ENCODE peak calls at places on chromosome 4, in eight cellular contexts. R is astrocyte of the cerebellum, U is cardiac muscle cell, G is HepG2, V is progenitor cell of endocrine pancreas, O is left ventricle myocardium inferior, Z is nephron progenitor cell, I is brain microvascular endothelial cell. C is an unnamed sample.

GRCh38 chr4:56181140-56181950 is 205.9 kb downstream of the AASDH start:
- DNase-seq in R (no peak), U (peak; percentile 83), G (no peak), V (no peak), I (peak; percentile 27), Z (no peak), O (no peak), C (no peak)

GRCh38 chr4:169256101-169256612 is 14.6 kb downstream of the SH3RF1 start:
- DNase-seq in I (no peak), G (no peak), R (no peak), O (no peak), Z (no peak), V (no peak), U (no peak), C (no peak)

GRCh38 chr4:3304831-3305609 is 12.2 kb downstream of the RGS12 start:
- DNase-seq in G (no peak), R (no peak), O (no peak), U (peak; percentile 59), V (no peak), I (no peak), Z (no peak), C (no peak)

GRCh38 chr4:26235500-26235899 is 85.3 kb upstream of the RBPJ start:
- DNase-seq in V (no peak), G (no peak), U (peak; percentile 72), I (no peak), Z (no peak), O (peak; percentile 33), R (no peak), C (peak; percentile 49)

GRCh38 chr4:156771171-156771837 is 200.3 kb downstream of the PDGFC start:
- DNase-seq in G (peak; percentile 36), I (peak; percentile 28), V (no peak), Z (peak; percentile 6), U (peak; percentile 67), O (no peak), R (peak; percentile 39), C (peak; percentile 75)

GRCh38 chr4:6974138-6974848 is 64.7 kb downstream of the TBC1D14 start:
- DNase-seq in G (peak; percentile 81), O (peak; percentile 79), I (peak; percentile 85), Z (peak; percentile 90), R (peak; percentile 83), V (peak; percentile 80), U (peak; percentile 90), C (peak; percentile 54)

GRCh38 chr4:10116625-10117423 is at the start of gene WDR1:
- DNase-seq in Z (peak; percentile 94), G (peak; percentile 89), U (peak; percentile 98), R (peak; percentile 91), I (peak; percentile 93), V (peak; percentile 93), O (peak; percentile 97), C (peak; percentile 91)

GRCh38 chr4:161356351-161356750 is 807.4 kb downstream of the FSTL5 start:
- DNase-seq in I (no peak), O (no peak), U (no peak), Z (no peak), R (no peak), V (no peak), G (no peak), C (no peak)

GRCh38 chr4:14868426-14868825 is 133.9 kb upstream of the CPEB2 start:
- DNase-seq in R (no peak), Z (no peak), U (no peak), O (no peak), G (no peak), I (no peak), V (no peak), C (no peak)

GRCh38 chr4:106315476-106315967 is 487 bp downstream of the TBCK start:
- DNase-seq in U (no peak), O (no peak), I (peak; percentile 28), Z (no peak), G (peak; percentile 39), V (no peak), R (no peak), C (no peak)

GRCh38 chr4:127870688-127871087 is 10.0 kb upstream of the PLK4 start:
- DNase-seq in G (no peak), I (peak; percentile 51), O (no peak), R (peak; percentile 73), U (peak; percentile 82), V (no peak), Z (no peak), C (peak; percentile 60)

GRCh38 chr4:175330652-175331051 is 412.5 kb downstream of the ADAM29 start:
- DNase-seq in Z (no peak), I (peak; percentile 81), G (no peak), V (no peak), R (no peak), O (no peak), U (no peak), C (no peak)

GRCh38 chr4:183158062-183158461 is 59.0 kb downstream of the WWC2 start:
- DNase-seq in R (peak; percentile 23), I (peak; percentile 72), U (peak; percentile 87), Z (no peak), G (no peak), O (no peak), V (no peak), C (no peak)

GRCh38 chr4:133146574-133147198 is 2.4 kb upstream of the PCDH10 start:
- DNase-seq in U (peak; percentile 68), O (no peak), V (peak; percentile 55), R (no peak), I (peak; percentile 53), Z (peak; percentile 77), G (peak; percentile 15), C (no peak)

GRCh38 chr4:126977306-126977705 is 655.5 kb upstream of the INTU start:
- DNase-seq in V (no peak), O (peak; percentile 20), U (peak; percentile 22), I (no peak), Z (peak; percentile 11), G (no peak), R (no peak), C (no peak)

GRCh38 chr4:179867300-179867878 is 2375.8 kb upstream of the TENM3 start:
- DNase-seq in R (no peak), Z (peak; percentile 78), I (peak; percentile 4), V (peak; percentile 32), U (no peak), G (peak; percentile 66), O (no peak), C (no peak)

GRCh38 chr4:184787766-184788503 is 37.8 kb downstream of the ACSL1 start:
- DNase-seq in V (no peak), I (no peak), Z (no peak), O (no peak), U (no peak), R (no peak), G (no peak), C (peak; percentile 47)

GRCh38 chr4:84878541-84878940 is 87.9 kb downstream of the WDFY3 start:
- DNase-seq in V (no peak), G (no peak), O (no peak), R (no peak), I (no peak), Z (no peak), U (no peak), C (no peak)

GRCh38 chr4:24702266-24702665 is 93.1 kb upstream of the SOD3 start:
- DNase-seq in G (no peak), O (no peak), U (no peak), R (no peak), I (no peak), Z (no peak), V (no peak), C (no peak)

GRCh38 chr4:151144329-151145072 is 45.1 kb downstream of the RPS3A start:
- DNase-seq in V (no peak), R (no peak), U (no peak), G (no peak), O (no peak), Z (no peak), I (no peak), C (no peak)

DNA sequence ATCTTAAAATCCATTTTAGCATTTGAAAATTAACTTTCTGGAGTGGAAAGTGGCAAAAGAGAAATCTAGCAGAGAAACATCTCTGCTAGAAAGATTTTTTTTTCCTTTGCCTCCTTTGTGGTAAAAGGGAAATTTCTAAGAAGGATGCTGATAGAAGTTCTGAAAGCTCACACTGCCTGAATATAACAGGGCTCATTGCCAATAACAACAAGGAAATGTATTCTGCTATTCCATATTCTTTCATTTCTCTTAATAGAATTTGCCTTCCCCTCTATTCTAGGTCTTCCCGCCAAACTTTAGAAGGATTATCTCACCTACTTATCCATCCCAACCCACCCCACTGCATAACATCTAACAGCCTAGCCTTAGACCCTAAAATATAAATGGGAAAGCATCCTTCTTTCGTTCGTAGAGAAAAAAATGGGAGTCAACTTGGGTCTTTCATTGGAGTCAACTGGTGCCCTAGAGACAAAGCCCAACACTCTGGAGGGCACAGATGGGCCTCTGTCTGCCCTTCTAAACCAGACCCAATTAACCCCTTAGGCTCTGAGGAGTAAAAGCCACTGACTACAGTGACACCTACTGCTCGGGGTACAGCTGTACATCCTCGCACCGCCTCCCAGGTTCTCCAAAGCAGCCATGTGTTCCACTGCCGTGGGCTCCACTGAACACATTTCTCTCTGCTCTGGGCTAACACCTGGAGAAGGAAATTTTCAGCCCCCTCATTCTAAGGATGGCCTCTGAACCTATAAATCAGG is 103.9 kb downstream of the MAML3 start:
- DNase-seq in O (no peak), Z (peak; percentile 35), I (no peak), U (peak; percentile 56), R (no peak), V (no peak), G (no peak), C (no peak)
- TF ChIP-seq CTCF in O (peak; percentile 46), Z (peak; percentile 63), I (peak; percentile 78), U (peak; percentile 43), R (peak; percentile 52), V (peak; percentile 39), G (peak; percentile 51), C (peak; percentile 31)

GRCh38 chr4:13445841-13446790 is 38.0 kb downstream of the RAB28 start:
- DNase-seq in Z (peak; percentile 56), R (no peak), V (no peak), O (peak; percentile 10), G (no peak), I (no peak), U (no peak), C (no peak)
- TF ChIP-seq CTCF in Z (no peak), R (no peak), V (no peak), O (no peak), G (no peak), I (no peak), U (no peak), C (no peak)

DNA sequence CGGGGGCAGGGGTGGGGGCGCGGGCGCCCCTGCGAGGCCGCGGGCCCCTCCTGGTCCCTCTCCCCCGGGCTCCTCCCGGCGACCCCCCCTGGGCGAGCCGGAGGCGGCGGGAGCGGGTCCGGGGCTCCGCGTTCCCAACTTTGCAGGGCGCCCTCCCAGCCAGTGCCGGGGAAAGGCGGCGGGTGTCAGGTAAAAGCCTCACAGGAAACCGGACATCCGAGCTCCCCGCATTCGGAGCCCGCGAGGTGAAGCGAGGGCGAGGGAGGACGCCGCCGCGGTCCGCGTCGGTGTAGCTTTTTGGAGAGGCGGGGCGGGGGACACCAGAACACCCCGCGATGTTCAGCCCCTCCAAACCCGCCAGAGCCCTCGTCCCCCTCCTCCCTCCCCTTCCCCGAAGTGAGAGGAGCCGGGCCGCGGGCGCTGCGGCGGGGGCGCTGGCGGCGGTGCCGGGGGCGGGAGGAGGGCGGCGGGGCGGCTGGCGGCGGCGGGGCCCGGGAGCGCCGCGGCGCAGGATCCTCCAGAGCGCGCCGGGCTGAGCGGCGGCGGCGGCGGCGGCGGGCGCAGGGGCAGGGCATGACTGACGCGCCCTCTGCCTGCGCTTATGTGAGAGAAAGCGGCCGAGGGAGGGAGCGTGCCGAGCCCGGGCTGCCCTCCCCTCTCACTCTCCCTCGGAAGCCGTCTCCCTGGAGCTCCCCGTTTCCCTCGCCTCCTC is at the start of gene VEGFC:
- DNase-seq in Z (peak; percentile 80), U (peak; percentile 85), O (peak; percentile 68), R (no peak), V (peak; percentile 37), I (peak; percentile 70), G (peak; percentile 3), C (peak; percentile 61)
- TF ChIP-seq CTCF in Z (no peak), U (no peak), O (peak; percentile 55), R (no peak), V (peak; percentile 9), I (no peak), G (no peak), C (peak; percentile 1)

GRCh38 chr4:141290771-141291170 is 70.1 kb downstream of the ZNF330 start:
- DNase-seq in I (no peak), R (no peak), V (no peak), U (no peak), G (no peak), Z (no peak), O (no peak), C (no peak)
- TF ChIP-seq CTCF in I (no peak), R (no peak), V (no peak), U (no peak), G (no peak), Z (no peak), O (no peak), C (no peak)